ENCODE peak calls at places on chromosomes 12 and 14, in four cellular contexts. One of them, this sample, is unnamed.

GRCh38 chr12:132315507-132315906 is 13.9 kb downstream of the GALNT9 start:
- DNase-seq in GM12878: no peak
- DNase-seq in WTC11: no peak
- DNase-seq in SK-N-SH: no peak
- DNase-seq in this sample: no peak

GRCh38 chr12:130138478-130138877 is 23.8 kb upstream of the FZD10 start:
- DNase-seq in GM12878: no peak
- DNase-seq in WTC11: no peak
- DNase-seq in SK-N-SH: peak
- DNase-seq in this sample: no peak

GRCh38 chr12:94126067-94126466 is 22.3 kb upstream of the PLXNC1 start:
- DNase-seq in GM12878: no peak
- DNase-seq in WTC11: no peak
- DNase-seq in SK-N-SH: no peak
- DNase-seq in this sample: no peak

GRCh38 chr12:6927999-6928702 is 392 bp downstream of the ATN1 start:
- DNase-seq in GM12878: no peak
- DNase-seq in WTC11: no peak
- DNase-seq in SK-N-SH: peak
- DNase-seq in this sample: no peak

GRCh38 chr14:98507269-98507668 is 764.7 kb downstream of the BCL11B start:
- DNase-seq in GM12878: no peak
- DNase-seq in WTC11: no peak
- DNase-seq in SK-N-SH: no peak
- DNase-seq in this sample: no peak

GRCh38 chr12:120265483-120266179 is at the start of gene PXN:
- DNase-seq in GM12878: peak
- DNase-seq in WTC11: peak
- DNase-seq in SK-N-SH: peak
- DNase-seq in this sample: peak

GRCh38 chr14:35766700-35767082 is 42.4 kb downstream of the RALGAPA1 start:
- DNase-seq in GM12878: no peak
- DNase-seq in WTC11: no peak
- DNase-seq in SK-N-SH: no peak
- DNase-seq in this sample: no peak

GRCh38 chr12:116333402-116333801 is 55.9 kb upstream of the MED13L start:
- DNase-seq in GM12878: no peak
- DNase-seq in WTC11: no peak
- DNase-seq in SK-N-SH: no peak
- DNase-seq in this sample: no peak

GRCh38 chr12:124283326-124283725 is 11.6 kb upstream of the RFLNA start:
- DNase-seq in GM12878: no peak
- DNase-seq in WTC11: no peak
- DNase-seq in SK-N-SH: no peak
- DNase-seq in this sample: no peak

GRCh38 chr14:28763914-28764848 is 2.4 kb upstream of the FOXG1 start:
- DNase-seq in GM12878: no peak
- DNase-seq in WTC11: no peak
- DNase-seq in SK-N-SH: no peak
- DNase-seq in this sample: no peak

GRCh38 chr12:110705309-110705708 is 16.4 kb upstream of the HVCN1 start:
- DNase-seq in GM12878: no peak
- DNase-seq in WTC11: no peak
- DNase-seq in SK-N-SH: no peak
- DNase-seq in this sample: no peak

GRCh38 chr14:57502581-57503254 is 9.1 kb upstream of the CCDC198 start:
- DNase-seq in GM12878: no peak
- DNase-seq in WTC11: no peak
- DNase-seq in SK-N-SH: no peak
- DNase-seq in this sample: no peak

GRCh38 chr12:56267443-56268071 is 815 bp downstream of the COQ10A start:
- DNase-seq in GM12878: no peak
- DNase-seq in WTC11: peak
- DNase-seq in SK-N-SH: peak
- DNase-seq in this sample: peak

GRCh38 chr14:99938376-99938775 is 126.8 kb upstream of the EVL start:
- DNase-seq in GM12878: no peak
- DNase-seq in WTC11: peak
- DNase-seq in SK-N-SH: no peak
- DNase-seq in this sample: no peak

GRCh38 chr12:29148958-29149690 is at the start of gene FAR2:
- DNase-seq in GM12878: no peak
- DNase-seq in WTC11: peak
- DNase-seq in SK-N-SH: peak
- DNase-seq in this sample: peak

GRCh38 chr12:113064395-113065125 is 8.0 kb downstream of the DTX1 start:
- DNase-seq in GM12878: no peak
- DNase-seq in WTC11: no peak
- DNase-seq in SK-N-SH: peak
- DNase-seq in this sample: no peak

GRCh38 chr12:58764100-58764953 is 156.0 kb downstream of the LRIG3 start:
- DNase-seq in GM12878: no peak
- DNase-seq in WTC11: no peak
- DNase-seq in SK-N-SH: no peak
- DNase-seq in this sample: no peak

GRCh38 chr14:100965296-100965695 is 61.8 kb upstream of the RTL1 start:
- DNase-seq in GM12878: no peak
- DNase-seq in WTC11: no peak
- DNase-seq in SK-N-SH: no peak
- DNase-seq in this sample: no peak

GRCh38 chr12:118332511-118332910 is 40.2 kb downstream of the TAOK3 start:
- DNase-seq in GM12878: no peak
- DNase-seq in WTC11: no peak
- DNase-seq in SK-N-SH: no peak
- DNase-seq in this sample: no peak

GRCh38 chr12:73678335-73678734 is 859.3 kb upstream of the ATXN7L3B start:
- DNase-seq in GM12878: no peak
- DNase-seq in WTC11: no peak
- DNase-seq in SK-N-SH: no peak
- DNase-seq in this sample: no peak

GRCh38 chr14:58072288-58073071 is 79.5 kb downstream of the ARMH4 start:
- DNase-seq in GM12878: peak
- DNase-seq in WTC11: peak
- DNase-seq in SK-N-SH: peak
- DNase-seq in this sample: peak

GRCh38 chr12:121804417-121805111 is 755 bp downstream of the SETD1B start:
- DNase-seq in GM12878: no peak
- DNase-seq in WTC11: no peak
- DNase-seq in SK-N-SH: peak
- DNase-seq in this sample: peak

GRCh38 chr14:70097576-70098256 is 91.0 kb downstream of the SLC8A3 start:
- DNase-seq in GM12878: no peak
- DNase-seq in WTC11: no peak
- DNase-seq in SK-N-SH: no peak
- DNase-seq in this sample: no peak

GRCh38 chr12:109727039-109727723 is 13.6 kb downstream of the FAM222A start:
- DNase-seq in GM12878: no peak
- DNase-seq in WTC11: no peak
- DNase-seq in SK-N-SH: peak
- DNase-seq in this sample: no peak

GRCh38 chr14:57461777-57462320 is 31.8 kb downstream of the CCDC198 start:
- DNase-seq in GM12878: no peak
- DNase-seq in WTC11: no peak
- DNase-seq in SK-N-SH: no peak
- DNase-seq in this sample: no peak

GRCh38 chr14:80475074-80475473 is 263.8 kb upstream of the DIO2 start:
- DNase-seq in GM12878: no peak
- DNase-seq in WTC11: no peak
- DNase-seq in SK-N-SH: no peak
- DNase-seq in this sample: no peak

GRCh38 chr12:132182711-132183365 is 38.6 kb downstream of the NOC4L start:
- DNase-seq in GM12878: no peak
- DNase-seq in WTC11: no peak
- DNase-seq in SK-N-SH: no peak
- DNase-seq in this sample: no peak

GRCh38 chr12:52168019-52168717 is 23.6 kb downstream of the KRT80 start:
- DNase-seq in GM12878: no peak
- DNase-seq in WTC11: no peak
- DNase-seq in SK-N-SH: no peak
- DNase-seq in this sample: no peak

GRCh38 chr12:49121047-49121696 is 10.0 kb downstream of the TUBA1B start:
- DNase-seq in GM12878: no peak
- DNase-seq in WTC11: peak
- DNase-seq in SK-N-SH: peak
- DNase-seq in this sample: peak

GRCh38 chr12:42498549-42499247 is 90.8 kb downstream of the PRICKLE1 start:
- DNase-seq in GM12878: no peak
- DNase-seq in WTC11: no peak
- DNase-seq in SK-N-SH: no peak
- DNase-seq in this sample: no peak

GRCh38 chr12:56636675-56637540 is 6.8 kb upstream of the BAZ2A start:
- DNase-seq in GM12878: peak
- DNase-seq in WTC11: peak
- DNase-seq in SK-N-SH: peak
- DNase-seq in this sample: peak

GRCh38 chr14:69354383-69355154 is 43.5 kb downstream of the ERH start:
- DNase-seq in GM12878: peak
- DNase-seq in WTC11: no peak
- DNase-seq in SK-N-SH: no peak
- DNase-seq in this sample: no peak

GRCh38 chr12:45660330-45660729 is 69.2 kb upstream of the ARID2 start:
- DNase-seq in GM12878: no peak
- DNase-seq in WTC11: no peak
- DNase-seq in SK-N-SH: no peak
- DNase-seq in this sample: peak

GRCh38 chr14:73719361-73719760 is 5.2 kb upstream of the PNMA1 start:
- DNase-seq in GM12878: no peak
- DNase-seq in WTC11: no peak
- DNase-seq in SK-N-SH: no peak
- DNase-seq in this sample: no peak

GRCh38 chr14:73717247-73717646 is 3.1 kb upstream of the PNMA1 start:
- DNase-seq in GM12878: no peak
- DNase-seq in WTC11: no peak
- DNase-seq in SK-N-SH: peak
- DNase-seq in this sample: no peak

GRCh38 chr14:73719791-73720190 is 5.6 kb upstream of the PNMA1 start:
- DNase-seq in GM12878: no peak
- DNase-seq in WTC11: no peak
- DNase-seq in SK-N-SH: peak
- DNase-seq in this sample: no peak

GRCh38 chr14:73717998-73718741 is 4.0 kb upstream of the PNMA1 start:
- DNase-seq in GM12878: no peak
- DNase-seq in WTC11: peak
- DNase-seq in SK-N-SH: peak
- DNase-seq in this sample: no peak

GRCh38 chr14:73718742-73719251 is 4.6 kb upstream of the PNMA1 start:
- DNase-seq in GM12878: no peak
- DNase-seq in WTC11: peak
- DNase-seq in SK-N-SH: peak
- DNase-seq in this sample: no peak
- TF ChIP-seq USF1 in GM12878: no peak
- TF ChIP-seq USF1 in WTC11: no peak
- TF ChIP-seq USF1 in SK-N-SH: no peak
- TF ChIP-seq USF1 in this sample: no peak

DNA sequence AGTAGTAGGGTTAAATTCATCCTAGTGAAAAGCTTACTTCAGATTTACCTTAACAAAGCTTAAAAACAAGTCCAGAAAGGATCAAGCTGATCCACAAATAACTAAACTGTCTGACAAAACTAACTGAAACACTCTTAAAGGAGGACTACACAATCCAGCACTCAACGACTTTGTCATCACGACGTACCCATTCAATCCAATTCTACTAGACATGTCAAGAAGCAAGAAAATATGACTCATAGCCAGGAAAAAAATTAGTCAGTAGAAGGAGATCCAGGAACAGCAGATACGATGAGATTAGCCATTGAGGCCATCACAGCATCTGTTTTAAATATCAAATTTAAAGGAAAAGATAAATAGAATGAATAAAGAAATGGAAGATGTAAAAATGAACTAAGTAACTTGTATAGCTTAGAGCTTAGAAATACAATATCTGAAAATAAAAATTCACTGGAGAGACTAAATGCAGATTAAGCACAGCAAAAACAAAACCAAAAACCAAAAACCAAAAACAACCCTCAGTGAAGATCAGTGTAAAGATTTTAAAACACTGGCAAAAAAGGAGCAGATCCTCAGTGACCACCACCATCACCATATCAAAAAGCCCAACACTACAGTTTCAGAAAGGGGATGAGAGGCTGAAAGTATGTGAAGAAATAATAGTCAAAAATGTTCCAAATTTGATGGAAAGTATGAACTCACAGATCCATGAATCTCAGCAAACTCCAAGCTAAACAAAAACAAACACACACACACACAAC is 95.0 kb upstream of the CCND2 start:
- DNase-seq in GM12878: no peak
- DNase-seq in WTC11: no peak
- DNase-seq in SK-N-SH: no peak
- DNase-seq in this sample: no peak
- TF ChIP-seq USF1 in GM12878: no peak
- TF ChIP-seq USF1 in WTC11: no peak
- TF ChIP-seq USF1 in SK-N-SH: no peak
- TF ChIP-seq USF1 in this sample: no peak

GRCh38 chr12:78385541-78385940 is 479.0 kb upstream of the SYT1 start:
- DNase-seq in GM12878: no peak
- DNase-seq in WTC11: no peak
- DNase-seq in SK-N-SH: no peak
- DNase-seq in this sample: no peak
- TF ChIP-seq USF1 in GM12878: no peak
- TF ChIP-seq USF1 in WTC11: no peak
- TF ChIP-seq USF1 in SK-N-SH: no peak
- TF ChIP-seq USF1 in this sample: no peak

DNA sequence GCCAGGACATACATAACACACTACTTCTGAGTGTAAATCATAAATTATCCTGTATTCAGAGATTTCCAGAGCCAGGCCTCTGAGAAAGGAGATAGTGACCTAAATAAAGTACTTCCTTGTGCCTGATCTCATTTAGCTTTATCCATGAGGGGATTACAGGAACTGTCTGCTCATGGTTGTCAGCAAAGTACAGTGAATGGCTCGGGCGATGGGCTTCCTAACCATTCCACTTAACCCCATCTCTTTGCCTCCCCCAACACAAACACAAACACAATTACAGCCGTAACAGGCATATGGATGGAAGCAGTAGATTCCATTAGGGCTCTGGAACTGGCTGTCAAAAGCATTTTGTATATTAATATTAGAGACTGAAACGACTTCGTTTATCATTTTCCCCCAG is 206.7 kb upstream of the CPNE8 start:
- DNase-seq in GM12878: no peak
- DNase-seq in WTC11: no peak
- DNase-seq in SK-N-SH: peak
- DNase-seq in this sample: no peak
- TF ChIP-seq USF1 in GM12878: no peak
- TF ChIP-seq USF1 in WTC11: no peak
- TF ChIP-seq USF1 in SK-N-SH: no peak
- TF ChIP-seq USF1 in this sample: no peak